ENCODE peak calls at places on chromosomes 7 and 10, in nine cellular contexts. M is suprapubic skin, Z is stomach, C is K562, P is H1, O is adrenal gland, I is breast epithelium, Y is HepG2, B is Peyer's patch. U is an unnamed sample.

GRCh38 chr7:107951172-107951787 is 51.7 kb downstream of the LAMB1 start:
- DNase-seq in B (no peak), I (no peak), Y (no peak), M (no peak), O (peak; percentile 48), C (no peak), P (no peak), Z (peak; percentile 42), U (no peak)

GRCh38 chr7:80150621-80151273 is 16.1 kb downstream of the GNAI1 start:
- DNase-seq in B (no peak), I (no peak), M (no peak), P (no peak), Z (no peak), C (no peak), O (no peak), Y (no peak), U (no peak)

GRCh38 chr10:47277352-47278151 is 22.4 kb upstream of the GDF10 start:
- DNase-seq in Z (no peak), M (no peak), Y (no peak), P (no peak), C (no peak), B (peak; percentile 62), O (no peak), I (no peak), U (peak; percentile 26)

GRCh38 chr10:122346326-122346950 is 28.1 kb upstream of the PLEKHA1 start:
- DNase-seq in C (no peak), M (no peak), O (no peak), I (no peak), Y (no peak), B (peak; percentile 27), P (no peak), Z (no peak), U (no peak)

GRCh38 chr10:71228875-71229720 is 16.7 kb downstream of the UNC5B start:
- DNase-seq in B (no peak), P (no peak), C (no peak), M (no peak), Y (no peak), Z (no peak), I (no peak), O (no peak), U (no peak)

GRCh38 chr7:55432937-55433784 is 68.0 kb downstream of the LANCL2 start:
- DNase-seq in Y (peak; percentile 50), B (no peak), P (no peak), O (no peak), I (no peak), Z (no peak), M (no peak), C (peak; percentile 32), U (peak; percentile 52)

GRCh38 chr7:136971776-136972175 is 103.3 kb downstream of the CHRM2 start:
- DNase-seq in Y (no peak), P (no peak), Z (no peak), C (no peak), M (no peak), B (no peak), I (no peak), O (no peak), U (no peak)

GRCh38 chr10:124119933-124120332 is 26.5 kb upstream of the CHST15 start:
- DNase-seq in C (no peak), O (peak; percentile 36), B (peak; percentile 63), Z (no peak), I (no peak), M (no peak), Y (no peak), P (no peak), U (peak; percentile 11)

GRCh38 chr7:1961776-1962276 is 270.9 kb downstream of the MAD1L1 start:
- DNase-seq in B (no peak), Z (no peak), I (no peak), M (no peak), O (no peak), C (no peak), Y (no peak), P (no peak), U (peak; percentile 81)

GRCh38 chr10:117168135-117168674 is 29.1 kb upstream of the KCNK18 start:
- DNase-seq in B (peak; percentile 76), P (no peak), Y (no peak), C (peak; percentile 83), O (peak; percentile 61), Z (peak; percentile 68), M (peak; percentile 82), I (no peak), U (peak; percentile 60)

GRCh38 chr10:21296575-21297355 is 228.7 kb downstream of the SKIDA1 start:
- DNase-seq in B (no peak), M (no peak), O (no peak), C (no peak), Z (no peak), I (no peak), Y (no peak), P (no peak), U (no peak)

GRCh38 chr7:27098493-27099223 is 2.9 kb upstream of the HOXA1 start:
- DNase-seq in O (peak; percentile 66), Z (no peak), P (no peak), Y (no peak), M (no peak), B (peak; percentile 73), I (no peak), C (no peak), U (no peak)

GRCh38 chr10:42987121-42987541 is 89.7 kb upstream of the RET start:
- DNase-seq in P (no peak), O (no peak), C (no peak), Z (no peak), B (peak; percentile 44), I (no peak), M (peak; percentile 58), Y (no peak), U (peak; percentile 85)

GRCh38 chr7:157402388-157402703 is 65.5 kb downstream of the DNAJB6 start:
- DNase-seq in B (no peak), M (no peak), Z (no peak), C (no peak), I (no peak), Y (no peak), P (no peak), O (no peak), U (peak; percentile 77)

GRCh38 chr10:132656283-132657126 is 118.9 kb downstream of the INPP5A start:
- DNase-seq in Z (no peak), I (no peak), M (no peak), P (no peak), B (no peak), Y (no peak), O (no peak), C (no peak), U (no peak)
- TF ChIP-seq POLR2A in Z (no peak), I (no peak), M (no peak), P (no peak), B (no peak), Y (no peak), O (no peak), C (no peak), U (no peak)

DNA sequence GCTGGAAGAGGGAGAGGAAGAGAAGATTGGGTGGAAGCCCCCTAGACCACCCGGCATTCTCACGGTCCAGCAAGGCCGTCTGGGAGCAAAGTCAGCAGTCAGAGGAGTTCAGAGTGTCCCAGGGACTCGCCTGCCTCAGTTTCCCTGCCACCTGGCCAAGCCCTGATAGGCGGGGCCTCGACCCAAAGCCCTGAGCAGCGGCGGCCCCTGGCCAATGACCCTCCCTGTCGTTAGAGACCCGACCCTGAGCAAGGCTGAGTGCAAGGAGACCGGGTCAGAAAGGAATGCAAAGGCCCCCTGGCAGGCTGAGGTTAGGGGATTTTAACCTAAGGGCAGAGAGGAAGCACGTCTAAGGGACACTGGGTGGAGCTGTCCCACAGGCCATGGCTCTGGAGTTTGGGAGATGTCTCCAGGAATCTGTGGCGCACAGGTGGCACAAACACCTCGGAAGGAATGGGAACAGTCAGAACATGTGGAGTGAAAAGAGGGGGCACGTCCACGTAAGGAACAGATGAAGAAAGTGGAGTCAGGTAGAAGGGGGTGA is 196.8 kb upstream of the PDE1C start:
- DNase-seq in B (no peak), M (no peak), C (no peak), Y (no peak), P (no peak), I (no peak), Z (no peak), O (no peak), U (no peak)
- TF ChIP-seq CTCF in B (no peak), M (no peak), C (no peak), Y (no peak), P (peak; percentile 61), I (no peak), Z (no peak), O (no peak), U (no peak)

GRCh38 chr10:3126249-3126648 is 46.3 kb downstream of the PITRM1 start:
- DNase-seq in Z (no peak), C (no peak), P (no peak), Y (no peak), M (no peak), I (no peak), B (no peak), O (no peak), U (no peak)

GRCh38 chr10:3124412-3125175 is 48.0 kb downstream of the PITRM1 start:
- DNase-seq in P (no peak), I (no peak), B (no peak), M (no peak), C (no peak), Z (no peak), O (no peak), Y (no peak), U (no peak)

GRCh38 chr10:3123571-3124411 is 48.8 kb downstream of the PITRM1 start:
- DNase-seq in I (no peak), Y (no peak), C (no peak), O (no peak), P (no peak), M (no peak), B (no peak), Z (no peak), U (no peak)

GRCh38 chr10:3126741-3127342 is 45.7 kb downstream of the PITRM1 start:
- DNase-seq in Z (no peak), C (no peak), Y (no peak), O (no peak), B (peak; percentile 55), I (peak; percentile 52), M (no peak), P (no peak), U (no peak)

GRCh38 chr10:3125527-3126170 is 46.9 kb downstream of the PITRM1 start:
- DNase-seq in B (no peak), Y (no peak), Z (no peak), I (no peak), C (no peak), O (no peak), P (no peak), M (no peak), U (no peak)
- TF ChIP-seq POLR2A in B (no peak), Y (no peak), Z (no peak), I (no peak), C (no peak), O (no peak), P (no peak), M (no peak), U (no peak)

DNA sequence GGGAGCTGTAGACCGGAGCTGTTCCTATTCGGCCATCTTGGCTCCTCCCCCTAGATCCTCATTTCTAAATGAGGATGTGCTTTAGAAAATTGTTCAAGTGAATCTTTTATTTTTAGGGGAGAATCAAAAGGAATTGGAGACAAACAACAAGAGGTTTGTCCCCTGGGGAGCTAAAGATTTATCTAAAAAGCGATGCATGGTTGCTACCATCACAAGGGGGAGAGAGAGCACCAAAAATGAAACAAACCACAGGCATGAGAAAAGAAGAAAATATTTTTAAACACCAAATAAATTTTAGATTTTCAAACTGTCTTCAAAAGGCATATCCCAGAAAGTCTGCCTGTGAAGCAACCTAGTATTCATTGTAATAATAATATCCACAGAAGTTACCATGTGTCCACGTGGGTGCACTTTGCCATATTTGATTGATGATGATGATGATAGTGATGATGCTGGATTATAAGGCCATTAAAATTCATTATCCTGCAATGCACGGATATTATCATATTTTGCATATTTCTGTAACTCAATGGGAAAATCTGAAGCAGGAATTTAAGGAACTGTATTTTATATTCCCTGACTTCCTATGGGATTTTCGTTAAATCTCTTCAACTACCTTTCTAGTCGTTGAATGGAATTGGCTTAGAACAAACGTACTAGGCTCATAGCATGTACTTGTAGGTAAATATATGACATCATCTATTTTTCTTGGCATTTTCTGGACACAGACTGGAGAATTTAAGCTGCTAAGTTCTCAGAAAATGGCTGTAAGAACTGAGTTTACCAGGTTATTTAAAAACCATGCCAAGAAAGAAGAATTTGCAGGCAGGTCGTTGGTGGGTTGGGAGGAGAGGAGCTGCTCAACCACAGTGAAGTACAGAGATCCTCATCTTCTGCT is 171.6 kb downstream of the WDR37 start:
- DNase-seq in Z (no peak), Y (no peak), P (no peak), B (no peak), C (no peak), M (no peak), O (no peak), I (no peak), U (no peak)
- TF ChIP-seq CTCF in Z (no peak), Y (no peak), P (no peak), B (no peak), C (no peak), M (no peak), O (no peak), I (no peak), U (no peak)